ENCODE peak calls at places on chromosomes 6 and 20, in seven cellular contexts. S is astrocyte of the cerebellum, T is psoas muscle, K is HFF-Myc, O is GM12865, J is mucosa of descending colon, W is DND-41. L is an unnamed sample.

GRCh38 chr6:150528648-150529285 is 70.9 kb upstream of the PLEKHG1 start:
- DNase-seq in S (peak), O (peak), W (no peak), J (peak), T (peak), K (peak), L (peak)

GRCh38 chr6:89385156-89385667 is 26.9 kb downstream of the RRAGD start:
- DNase-seq in J (no peak), K (peak), T (peak), O (peak), W (no peak), S (no peak), L (peak)

GRCh38 chr6:160791981-160792418 is 90.0 kb downstream of the PLG start:
- DNase-seq in W (no peak), S (no peak), O (peak), K (no peak), T (no peak), J (no peak), L (no peak)

GRCh38 chr6:34144581-34145160 is 1.2 kb downstream of the GRM4 start:
- DNase-seq in O (no peak), K (no peak), T (no peak), W (no peak), S (no peak), J (no peak), L (no peak)

GRCh38 chr6:131258010-131258652 is 122.9 kb downstream of the AKAP7 start:
- DNase-seq in W (no peak), T (no peak), O (no peak), J (no peak), S (no peak), K (no peak), L (no peak)

GRCh38 chr6:159214281-159214680 is 45.1 kb downstream of the FNDC1 start:
- DNase-seq in O (no peak), K (no peak), J (no peak), S (no peak), W (no peak), T (no peak), L (no peak)

GRCh38 chr6:28807682-28808280 is 116.0 kb downstream of the TRIM27 start:
- DNase-seq in T (no peak), O (peak), S (no peak), K (peak), W (peak), J (no peak), L (peak)

GRCh38 chr6:168956884-168957730 is 296.5 kb downstream of the THBS2 start:
- DNase-seq in S (peak), J (peak), W (peak), K (peak), T (peak), O (peak), L (peak)

GRCh38 chr20:2873747-2874041 is 413 bp downstream of the PTPRA start:
- DNase-seq in J (peak), W (peak), T (peak), S (no peak), K (no peak), O (peak), L (no peak)

GRCh38 chr6:18099501-18099900 is 23.0 kb downstream of the NHLRC1 start:
- DNase-seq in T (no peak), J (no peak), S (no peak), W (no peak), K (no peak), O (no peak), L (no peak)

GRCh38 chr6:21392177-21392576 is 201.4 kb upstream of the SOX4 start:
- DNase-seq in S (no peak), T (no peak), J (no peak), O (no peak), W (no peak), K (no peak), L (no peak)

GRCh38 chr6:37029249-37029959 is 23.9 kb downstream of the FGD2 start:
- DNase-seq in J (peak), K (peak), O (peak), W (peak), T (peak), S (peak), L (peak)

GRCh38 chr6:87731818-87732661 is 30.0 kb upstream of the AKIRIN2 start:
- DNase-seq in W (peak), S (peak), J (peak), K (peak), T (peak), O (peak), L (peak)

GRCh38 chr6:153537422-153537821 is 406.3 kb upstream of the RGS17 start:
- DNase-seq in W (no peak), K (no peak), S (no peak), T (no peak), O (no peak), J (no peak), L (peak)

GRCh38 chr6:14417377-14417776 is 299.8 kb downstream of the CD83 start:
- DNase-seq in T (no peak), J (no peak), S (no peak), O (no peak), W (no peak), K (no peak), L (no peak)

GRCh38 chr20:62808211-62808865 is 3.7 kb downstream of the OGFR start:
- DNase-seq in J (peak), K (no peak), O (peak), W (peak), T (peak), S (no peak), L (peak)

GRCh38 chr6:17656644-17657043 is 50.1 kb downstream of the NUP153 start:
- DNase-seq in S (no peak), W (no peak), T (no peak), J (no peak), K (no peak), O (no peak), L (peak)

GRCh38 chr6:111874030-111874425 is 776 bp upstream of the FYN start:
- DNase-seq in O (peak), S (no peak), W (peak), T (peak), K (no peak), J (no peak), L (peak)

GRCh38 chr6:24936641-24937317 is 1.0 kb upstream of the RIPOR2 start:
- DNase-seq in W (no peak), K (no peak), J (no peak), T (no peak), S (no peak), O (peak), L (peak)

GRCh38 chr6:100346828-100347227 is 117.9 kb downstream of the SIM1 start:
- DNase-seq in W (no peak), J (no peak), T (no peak), S (peak), K (no peak), O (peak), L (peak)

GRCh38 chr20:20215976-20216727 is 151.8 kb upstream of the INSM1 start:
- DNase-seq in S (no peak), J (no peak), K (no peak), O (peak), W (no peak), T (no peak), L (no peak)

DNA sequence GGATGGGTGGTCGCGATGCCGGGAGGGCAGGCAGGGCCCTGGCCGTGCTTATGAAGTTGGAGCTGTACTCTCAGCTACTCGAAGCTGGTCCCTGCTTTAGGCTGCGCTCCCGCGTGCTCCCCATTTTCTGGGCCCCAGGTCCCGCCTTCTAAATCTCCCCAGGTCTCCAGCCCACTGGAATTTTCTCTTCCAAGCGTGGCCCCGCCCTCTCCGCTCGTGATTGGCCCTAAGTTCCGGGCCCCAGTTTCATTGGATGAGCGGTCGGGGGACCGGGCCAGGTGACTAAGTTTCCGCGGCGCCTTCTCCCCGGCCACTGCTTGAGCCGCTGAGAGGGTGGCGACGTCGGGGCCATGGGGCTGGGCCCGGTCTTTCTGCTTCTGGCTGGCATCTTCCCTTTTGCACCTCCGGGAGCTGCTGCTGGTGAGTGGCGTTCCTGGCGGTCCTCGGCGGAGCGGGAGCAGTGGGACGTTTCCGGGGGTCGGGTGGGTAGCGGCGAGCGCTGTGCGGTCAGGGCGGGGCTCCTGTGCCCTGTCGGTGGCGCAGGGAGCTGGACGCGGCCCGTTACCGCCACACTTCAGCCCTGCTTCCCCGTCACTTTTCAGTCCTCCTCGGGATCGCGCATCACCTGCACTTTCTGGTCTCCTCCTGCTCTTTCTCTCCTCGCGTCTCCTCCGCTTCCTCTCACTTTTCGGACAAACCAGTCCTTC is at the start of gene MICA:
- DNase-seq in O (peak), K (peak), W (peak), J (peak), T (peak), S (peak), L (peak)
- TF ChIP-seq CTCF in O (no peak), K (no peak), W (no peak), J (no peak), T (no peak), S (no peak), L (no peak)

GRCh38 chr6:44169886-44170570 is 11.4 kb downstream of the CAPN11 start:
- DNase-seq in T (no peak), K (no peak), S (no peak), J (no peak), O (no peak), W (peak), L (no peak)
- H3K4me3 ChIP-seq in T (no peak), K (no peak), S (no peak), J (no peak), O (no peak), W (no peak), L (no peak)

GRCh38 chr20:63819224-63819917 is 11.7 kb downstream of the ZBTB46 start:
- DNase-seq in O (no peak), J (peak), S (no peak), W (no peak), K (no peak), T (no peak), L (no peak)
- TF ChIP-seq CTCF in O (no peak), J (no peak), S (peak), W (no peak), K (peak), T (peak), L (peak)

GRCh38 chr6:31122803-31123706 is 2.8 kb upstream of the CDSN start:
- DNase-seq in J (peak), W (no peak), S (peak), K (no peak), T (peak), O (no peak), L (peak)
- H3K4me3 ChIP-seq in J (no peak), W (no peak), S (no peak), K (no peak), T (no peak), O (no peak), L (no peak)

GRCh38 chr6:128017288-128017687 is 116.4 kb upstream of the THEMIS start:
- DNase-seq in S (no peak), O (no peak), W (no peak), T (no peak), K (no peak), J (no peak), L (no peak)
- TF ChIP-seq CTCF in S (no peak), O (no peak), W (no peak), T (no peak), K (no peak), J (no peak), L (no peak)

DNA sequence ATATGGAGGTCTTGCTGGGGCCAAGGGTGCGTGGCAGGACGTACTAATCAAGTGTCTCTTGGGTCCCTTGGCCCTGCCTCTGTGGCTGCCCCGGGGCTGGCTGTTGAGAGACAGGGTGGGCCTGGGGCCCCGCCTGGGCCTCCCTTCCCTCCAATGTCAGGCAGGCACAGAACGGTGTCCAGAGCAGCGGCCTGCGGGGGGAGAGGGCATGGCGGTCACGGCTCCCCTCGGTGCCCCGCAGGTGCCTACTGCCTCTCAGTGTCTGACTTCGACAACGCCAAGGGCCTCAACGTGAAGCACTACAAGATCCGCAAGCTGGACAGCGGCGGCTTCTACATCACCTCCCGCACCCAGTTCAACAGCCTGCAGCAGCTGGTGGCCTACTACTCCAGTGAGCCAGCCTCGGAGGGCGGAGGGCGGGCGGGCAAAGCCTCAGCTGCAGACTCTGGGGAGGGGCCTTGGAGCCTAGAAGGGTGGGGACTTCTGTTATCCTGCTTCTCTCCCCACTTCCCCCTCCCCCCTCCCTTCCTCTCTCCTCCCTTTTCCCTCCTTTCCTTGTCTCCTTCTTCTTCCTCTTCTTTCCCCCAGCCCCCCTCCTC is 50.1 kb downstream of the SRC start:
- DNase-seq in T (peak), S (no peak), W (no peak), O (no peak), J (no peak), K (no peak), L (no peak)
- H3K4me3 ChIP-seq in T (no peak), S (no peak), W (no peak), O (no peak), J (no peak), K (no peak), L (no peak)

GRCh38 chr6:12911387-12911960 is 194.9 kb downstream of the PHACTR1 start:
- DNase-seq in O (peak), S (peak), T (no peak), K (no peak), J (no peak), W (no peak), L (peak)
- TF ChIP-seq CTCF in O (peak), S (peak), T (peak), K (peak), J (no peak), W (peak), L (peak)

L was measured in fibroblast of pulmonary artery.